ENCODE peak calls at places on chromosomes 2 and 18, in eight cellular contexts. G is thyroid gland, V is A549, U is sigmoid colon, D is K562, X is tibial nerve, Z is prostate gland, T is H54. H is an unnamed sample.

GRCh38 chr2:224434618-224435017 is 32.7 kb upstream of the FAM124B start:
- DNase-seq in G (no peak), V (no peak), U (no peak), D (no peak), X (no peak), Z (no peak), T (no peak), H (no peak)

GRCh38 chr18:29309352-29309751 is 1132.4 kb upstream of the CDH2 start:
- DNase-seq in G (no peak), V (no peak), U (no peak), D (no peak), X (no peak), Z (no peak), T (no peak), H (no peak)

GRCh38 chr2:175181104-175181876 is at the start of gene ATP5MC3:
- DNase-seq in G (peak), V (peak), U (peak), D (peak), X (peak), Z (peak), T (peak), H (peak)

GRCh38 chr18:70659026-70659726 is 370.3 kb downstream of the SOCS6 start:
- DNase-seq in G (no peak), V (no peak), U (no peak), D (no peak), X (no peak), Z (no peak), T (no peak), H (no peak)

GRCh38 chr2:44964704-44965343 is 23.3 kb downstream of the SIX3 start:
- DNase-seq in G (no peak), V (no peak), U (no peak), D (peak), X (no peak), Z (no peak), T (no peak), H (no peak)

GRCh38 chr2:144331652-144332355 is 188.1 kb downstream of the ZEB2 start:
- DNase-seq in G (no peak), V (peak), U (peak), D (peak), X (peak), Z (peak), T (no peak), H (no peak)

GRCh38 chr2:113039158-113039557 is 13.5 kb downstream of the IL36B start:
- DNase-seq in G (no peak), V (no peak), U (no peak), D (no peak), X (no peak), Z (no peak), T (no peak), H (no peak)

GRCh38 chr2:13681936-13682335 is 950.6 kb upstream of the LRATD1 start:
- DNase-seq in G (no peak), V (no peak), U (no peak), D (no peak), X (no peak), Z (no peak), T (no peak), H (no peak)

GRCh38 chr2:26653207-26654060 is 12.3 kb upstream of the CIB4 start:
- DNase-seq in G (peak), V (no peak), U (no peak), D (no peak), X (no peak), Z (no peak), T (no peak), H (no peak)

GRCh38 chr2:138036522-138036921 is 72.2 kb downstream of the HNMT start:
- DNase-seq in G (no peak), V (no peak), U (no peak), D (no peak), X (no peak), Z (no peak), T (no peak), H (no peak)

GRCh38 chr2:240620149-240620731 is 5.0 kb upstream of the GPR35 start:
- DNase-seq in G (peak), V (no peak), U (peak), D (no peak), X (no peak), Z (no peak), T (no peak), H (no peak)

GRCh38 chr2:147197754-147198153 is 647.1 kb upstream of the ACVR2A start:
- DNase-seq in G (no peak), V (no peak), U (no peak), D (no peak), X (no peak), Z (no peak), T (no peak), H (no peak)

GRCh38 chr2:232513389-232513788 is 6.8 kb upstream of the PRSS56 start:
- DNase-seq in G (no peak), V (no peak), U (no peak), D (no peak), X (no peak), Z (no peak), T (no peak), H (no peak)

GRCh38 chr2:184685999-184686841 is 87.9 kb downstream of the ZNF804A start:
- DNase-seq in G (no peak), V (no peak), U (no peak), D (no peak), X (no peak), Z (no peak), T (no peak), H (no peak)

GRCh38 chr18:13930964-13931363 is 15.6 kb upstream of the MC2R start:
- DNase-seq in G (no peak), V (no peak), U (no peak), D (no peak), X (no peak), Z (no peak), T (no peak), H (no peak)

GRCh38 chr2:219570194-219570923 is 980 bp downstream of the OBSL1 start:
- DNase-seq in G (peak), V (peak), U (no peak), D (peak), X (no peak), Z (no peak), T (no peak), H (peak)
- TF ChIP-seq POLR2A in G (peak), V (peak), U (no peak), D (no peak), X (no peak), Z (peak), T (peak), H (no peak)

DNA sequence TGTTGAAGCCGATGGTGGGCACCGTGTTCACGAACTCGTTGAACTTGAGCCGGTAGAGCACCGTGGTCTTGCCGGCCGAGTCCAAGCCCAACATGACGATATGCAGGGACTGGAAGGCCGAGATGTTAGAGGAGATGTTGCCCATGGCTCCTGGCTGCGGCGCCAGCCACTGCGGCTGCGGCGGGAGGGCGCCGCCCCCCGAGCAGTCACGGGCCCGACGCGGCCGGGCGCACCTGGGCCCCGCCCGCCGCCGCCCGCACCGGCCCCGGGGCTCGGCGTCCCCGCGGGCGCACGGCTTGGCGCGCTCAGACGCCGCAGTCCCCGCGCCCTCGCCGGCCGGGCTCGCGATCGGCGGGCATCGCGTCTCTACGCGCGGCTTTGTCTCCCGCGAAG is 443 bp downstream of the ARL4C start:
- DNase-seq in G (peak), V (no peak), U (no peak), D (peak), X (peak), Z (peak), T (no peak), H (no peak)
- TF ChIP-seq POLR2A in G (no peak), V (peak), U (no peak), D (no peak), X (no peak), Z (peak), T (no peak), H (no peak)

GRCh38 chr2:190965580-190966222 is 48.3 kb downstream of the STAT1 start:
- DNase-seq in G (no peak), V (no peak), U (no peak), D (no peak), X (no peak), Z (no peak), T (no peak), H (no peak)

GRCh38 chr2:190959911-190960788 is 53.8 kb downstream of the STAT1 start:
- DNase-seq in G (no peak), V (no peak), U (no peak), D (no peak), X (no peak), Z (no peak), T (no peak), H (no peak)

GRCh38 chr2:190964170-190964795 is 49.7 kb downstream of the STAT1 start:
- DNase-seq in G (peak), V (no peak), U (no peak), D (no peak), X (no peak), Z (no peak), T (no peak), H (no peak)

GRCh38 chr2:190963088-190963487 is 50.9 kb downstream of the STAT1 start:
- DNase-seq in G (no peak), V (no peak), U (no peak), D (no peak), X (no peak), Z (no peak), T (no peak), H (no peak)

DNA sequence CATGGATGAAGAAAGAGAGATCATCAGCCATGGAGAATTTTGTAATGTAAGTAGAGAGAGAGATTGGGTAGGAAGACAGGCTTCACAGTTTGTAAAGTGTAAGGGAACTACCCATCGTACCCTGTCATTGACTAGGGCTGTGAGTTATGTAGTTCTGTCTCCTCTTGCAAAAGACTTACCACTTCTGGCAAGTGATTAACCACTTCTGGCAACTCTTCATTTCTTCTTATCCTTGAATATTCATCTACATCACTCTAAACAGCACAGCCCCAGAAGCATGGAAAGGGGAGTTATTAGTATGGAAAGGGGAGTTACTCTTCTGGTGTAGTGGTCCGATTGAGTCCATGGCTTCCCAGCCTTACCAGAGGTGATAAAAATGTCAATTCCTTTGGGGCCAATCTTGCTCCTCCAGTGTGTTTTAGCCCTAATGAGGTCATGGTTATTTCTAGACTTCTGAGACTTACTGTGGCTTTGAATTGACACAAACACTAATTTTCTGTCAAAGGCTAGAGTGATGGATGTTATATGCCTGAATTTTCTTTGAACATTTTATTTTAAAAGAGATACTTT is 52.0 kb downstream of the STAT1 start:
- DNase-seq in G (no peak), V (no peak), U (no peak), D (no peak), X (no peak), Z (no peak), T (no peak), H (no peak)
- TF ChIP-seq POLR2A in G (no peak), V (no peak), U (no peak), D (no peak), X (no peak), Z (no peak), T (no peak), H (no peak)

GRCh38 chr2:219107837-219108236 is 47.1 kb upstream of the IHH start:
- DNase-seq in G (no peak), V (no peak), U (no peak), D (no peak), X (no peak), Z (no peak), T (no peak), H (peak)

GRCh38 chr2:219112651-219113338 is 47.8 kb downstream of the NHEJ1 start:
- DNase-seq in G (no peak), V (no peak), U (no peak), D (no peak), X (no peak), Z (no peak), T (no peak), H (no peak)

GRCh38 chr2:219109468-219109867 is 48.7 kb upstream of the IHH start:
- DNase-seq in G (no peak), V (no peak), U (no peak), D (no peak), X (no peak), Z (peak), T (no peak), H (peak)

GRCh38 chr2:219112070-219112421 is 48.6 kb downstream of the NHEJ1 start:
- DNase-seq in G (no peak), V (no peak), U (no peak), D (no peak), X (no peak), Z (no peak), T (no peak), H (no peak)

GRCh38 chr2:219111375-219112069 is 49.1 kb downstream of the NHEJ1 start:
- DNase-seq in G (no peak), V (no peak), U (no peak), D (no peak), X (no peak), Z (no peak), T (no peak), H (no peak)
- TF ChIP-seq POLR2A in G (no peak), V (no peak), U (no peak), D (no peak), X (no peak), Z (no peak), T (no peak), H (no peak)

GRCh38 chr18:50973367-50974126 is 5.7 kb downstream of the ELAC1 start:
- DNase-seq in G (peak), V (peak), U (no peak), D (no peak), X (no peak), Z (no peak), T (peak), H (peak)

GRCh38 chr18:50969448-50969847 is 1.6 kb downstream of the ELAC1 start:
- DNase-seq in G (no peak), V (no peak), U (no peak), D (no peak), X (no peak), Z (no peak), T (no peak), H (no peak)

GRCh38 chr18:50970006-50970405 is 2.2 kb downstream of the ELAC1 start:
- DNase-seq in G (peak), V (no peak), U (no peak), D (no peak), X (no peak), Z (peak), T (no peak), H (no peak)

GRCh38 chr18:50967714-50968661 is at the start of gene ELAC1:
- DNase-seq in G (peak), V (peak), U (peak), D (peak), X (peak), Z (peak), T (peak), H (peak)
- TF ChIP-seq POLR2A in G (peak), V (peak), U (no peak), D (peak), X (peak), Z (peak), T (peak), H (peak)

DNA sequence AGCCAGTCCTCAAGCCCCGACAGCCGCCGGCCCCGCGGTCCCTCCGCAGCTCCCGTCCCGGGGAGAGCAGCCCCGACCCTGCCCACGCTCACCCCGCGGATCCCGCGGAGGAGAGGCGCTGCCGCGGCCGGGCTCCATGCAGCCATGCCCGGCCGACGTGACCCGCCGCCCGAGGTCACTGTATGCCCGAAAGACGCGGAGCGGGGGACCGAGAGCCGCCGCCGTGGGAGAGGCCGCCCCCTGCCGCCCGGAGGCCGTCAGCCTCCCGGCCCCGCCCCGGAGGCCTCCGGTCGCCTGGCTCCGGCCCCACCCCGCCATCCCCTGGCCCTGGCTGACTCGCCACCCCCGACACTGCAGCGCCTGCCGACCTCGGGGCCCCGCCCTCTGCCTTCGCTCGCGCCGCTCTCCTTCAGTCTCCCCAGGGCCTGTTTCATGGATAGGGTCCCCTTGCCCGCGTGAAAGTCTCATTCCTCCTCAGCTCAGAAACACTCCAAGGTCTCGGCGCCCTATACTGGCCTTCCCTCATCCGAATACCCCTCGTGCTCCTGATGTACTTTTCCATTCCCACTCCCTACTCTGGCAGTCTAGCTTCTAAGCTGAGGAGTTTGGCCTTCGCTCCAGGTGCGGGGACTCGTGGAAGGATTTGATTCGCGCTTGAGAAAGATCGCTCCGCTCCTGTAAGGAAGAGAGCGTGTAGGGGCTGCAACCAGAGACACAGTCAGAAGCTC is at the start of gene BOLA3:
- DNase-seq in G (peak), V (peak), U (peak), D (peak), X (peak), Z (peak), T (peak), H (peak)
- TF ChIP-seq POLR2A in G (no peak), V (peak), U (no peak), D (peak), X (no peak), Z (no peak), T (peak), H (peak)

DNA sequence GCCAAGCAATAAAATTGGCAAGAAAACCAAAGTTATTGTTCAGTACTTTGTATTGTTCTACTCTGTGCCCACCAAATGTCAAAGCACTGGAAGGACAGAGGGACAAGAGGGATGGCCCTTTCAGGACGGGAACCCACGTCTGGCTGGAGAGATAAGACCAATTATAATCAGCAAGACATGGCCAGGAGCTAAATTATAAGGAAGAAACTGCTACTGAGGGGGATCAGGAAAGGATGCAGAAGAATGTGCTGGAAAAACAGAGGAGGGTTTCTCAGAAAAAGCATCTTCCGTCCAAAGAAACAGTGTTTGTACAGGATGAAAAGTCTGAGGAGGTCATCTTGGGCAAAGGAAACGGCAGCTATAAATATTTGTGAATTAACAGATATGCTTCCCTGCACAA is 46.4 kb upstream of the NARS1 start:
- DNase-seq in G (no peak), V (no peak), U (no peak), D (peak), X (no peak), Z (no peak), T (no peak), H (peak)
- TF ChIP-seq POLR2A in G (no peak), V (no peak), U (no peak), D (no peak), X (no peak), Z (no peak), T (no peak), H (no peak)

DNA sequence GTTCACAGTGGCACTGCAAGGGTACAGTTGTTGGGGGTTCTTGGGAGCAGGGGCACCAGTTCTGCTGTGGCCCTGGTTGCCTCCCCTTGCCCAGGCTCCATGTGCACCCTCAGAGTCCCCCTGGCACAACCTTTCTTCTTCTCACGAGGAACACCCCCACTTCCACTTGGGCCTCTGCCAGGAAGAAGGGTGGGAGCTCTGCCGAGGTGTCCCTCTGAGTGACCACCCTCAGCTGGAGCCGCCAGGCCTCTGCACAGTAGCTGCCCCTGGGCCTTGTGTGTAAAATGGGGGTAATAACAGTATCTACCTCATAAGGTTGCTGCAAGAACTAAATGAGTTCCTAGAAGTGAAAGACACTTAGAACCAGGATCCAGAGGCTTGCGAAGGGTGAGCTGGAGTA is 8.4 kb downstream of the TPRKB start:
- DNase-seq in G (no peak), V (no peak), U (no peak), D (no peak), X (no peak), Z (no peak), T (no peak), H (no peak)
- TF ChIP-seq POLR2A in G (no peak), V (no peak), U (no peak), D (peak), X (no peak), Z (no peak), T (no peak), H (no peak)